ENCODE peak calls at places on chromosomes 3 and 15, in four cellular contexts. I is stimulated activated CD4-positive, alpha-beta T cell treated with anti-CD3 and anti-CD28 coated beads, Interleukin-1b, Interleukin-23, amount 100 ng/mL, for 1 hour; H is activated CD4-positive, alpha-beta T cell treated with anti-CD3 and anti-CD28 coated beads, Interleukin-2, amount 50 U/mL, for 4 hours; Q is epithelial cell of esophagus. D is an unnamed sample.

GRCh38 chr3:23664459-23664858 is 141.3 kb upstream of the UBE2E1 start:
- DNase-seq in I (no peak), H (no peak), Q (peak), D (no peak)

GRCh38 chr15:71348597-71348996 is 233.3 kb downstream of the THSD4 start:
- DNase-seq in I (no peak), H (no peak), Q (peak), D (no peak)

GRCh38 chr3:194840661-194841514 is 155.2 kb downstream of the FAM43A start:
- DNase-seq in I (no peak), H (no peak), Q (peak), D (no peak)

GRCh38 chr15:44798815-44799214 is 62.5 kb downstream of the TRIM69 start:
- DNase-seq in I (no peak), H (no peak), Q (no peak), D (no peak)

GRCh38 chr15:44219073-44219472 is 24.0 kb upstream of the FRMD5 start:
- DNase-seq in I (no peak), H (no peak), Q (no peak), D (no peak)

GRCh38 chr3:14137445-14137844 is 12.6 kb downstream of the TMEM43 start:
- DNase-seq in I (no peak), H (no peak), Q (peak), D (no peak)

GRCh38 chr15:34038404-34039179 is 412 bp downstream of the AVEN start:
- DNase-seq in I (peak), H (peak), Q (peak), D (no peak)

GRCh38 chr3:21826416-21826815 is 75.4 kb upstream of the ZNF385D start:
- DNase-seq in I (no peak), H (no peak), Q (no peak), D (no peak)

GRCh38 chr3:41198046-41198445 is 1.3 kb upstream of the CTNNB1 start:
- DNase-seq in I (no peak), H (no peak), Q (no peak), D (no peak)

GRCh38 chr3:100864471-100865268 is 128.6 kb downstream of the ABI3BP start:
- DNase-seq in I (no peak), H (no peak), Q (no peak), D (no peak)

GRCh38 chr15:37698679-37699078 is 235.8 kb upstream of the TMCO5A start:
- DNase-seq in I (no peak), H (no peak), Q (peak), D (no peak)

GRCh38 chr15:96331141-96331941 is 841 bp downstream of the NR2F2 start:
- DNase-seq in I (no peak), H (no peak), Q (peak), D (no peak)

GRCh38 chr3:152717252-152717651 is 117.7 kb upstream of the P2RY1 start:
- DNase-seq in I (no peak), H (no peak), Q (peak), D (no peak)

GRCh38 chr3:161884830-161885229 is 388.2 kb downstream of the OTOL1 start:
- DNase-seq in I (no peak), H (no peak), Q (no peak), D (no peak)

GRCh38 chr15:90664650-90665287 is 52.4 kb upstream of the BLM start:
- DNase-seq in I (no peak), H (no peak), Q (peak), D (no peak)

GRCh38 chr3:104907507-104907906 is 459.2 kb upstream of the ALCAM start:
- DNase-seq in I (no peak), H (no peak), Q (peak), D (no peak)

D was measured in cortex of kidney.